ENCODE peak calls at places on chromosomes 11 and 22, in five cellular contexts. E is tibial nerve, I is cardiac muscle cell, S is Caco-2, Q is heart right ventricle. H is an unnamed sample.

GRCh38 chr11:280762-281485 is 2.7 kb downstream of the NLRP6 start:
- DNase-seq in E (no peak), I (no peak), S (peak; percentile 36), Q (peak; percentile 3), H (peak; percentile 12)

GRCh38 chr22:27875951-27876350 is 43.1 kb downstream of the PITPNB start:
- DNase-seq in E (no peak), I (no peak), S (no peak), Q (no peak), H (no peak)

GRCh38 chr22:24104307-24105017 is 76.8 kb upstream of the SUSD2 start:
- DNase-seq in E (no peak), I (no peak), S (no peak), Q (no peak), H (no peak)

GRCh38 chr11:8932564-8933180 is at the start of gene C11orf16:
- DNase-seq in E (no peak), I (no peak), S (no peak), Q (no peak), H (no peak)

GRCh38 chr11:7579226-7579825 is 65.5 kb downstream of the PPFIBP2 start:
- DNase-seq in E (no peak), I (peak; percentile 70), S (no peak), Q (no peak), H (no peak)

GRCh38 chr22:49670610-49671330 is 156.9 kb downstream of the BRD1 start:
- DNase-seq in E (no peak), I (no peak), S (no peak), Q (peak; percentile 11), H (no peak)

GRCh38 chr22:46764140-46764680 is 1.8 kb downstream of the TBC1D22A start:
- DNase-seq in E (no peak), I (no peak), S (no peak), Q (no peak), H (no peak)

GRCh38 chr11:79139900-79140299 is 300.9 kb downstream of the TENM4 start:
- DNase-seq in E (no peak), I (no peak), S (no peak), Q (no peak), H (no peak)

GRCh38 chr11:25415793-25416192 is 916.1 kb upstream of the ANO3 start:
- DNase-seq in E (no peak), I (no peak), S (no peak), Q (no peak), H (no peak)

GRCh38 chr11:16406226-16406625 is 49.9 kb upstream of the SOX6 start:
- DNase-seq in E (no peak), I (no peak), S (no peak), Q (no peak), H (no peak)

GRCh38 chr11:120248551-120249278 is 8.8 kb downstream of the POU2F3 start:
- DNase-seq in E (no peak), I (peak; percentile 27), S (no peak), Q (no peak), H (no peak)

GRCh38 chr11:67644042-67644441 is 4.5 kb upstream of the TBX10 start:
- DNase-seq in E (no peak), I (peak; percentile 27), S (peak; percentile 70), Q (no peak), H (no peak)
- TF ChIP-seq CTCF in E (no peak), I (peak; percentile 24), S (peak; percentile 64), Q (no peak), H (no peak)

DNA sequence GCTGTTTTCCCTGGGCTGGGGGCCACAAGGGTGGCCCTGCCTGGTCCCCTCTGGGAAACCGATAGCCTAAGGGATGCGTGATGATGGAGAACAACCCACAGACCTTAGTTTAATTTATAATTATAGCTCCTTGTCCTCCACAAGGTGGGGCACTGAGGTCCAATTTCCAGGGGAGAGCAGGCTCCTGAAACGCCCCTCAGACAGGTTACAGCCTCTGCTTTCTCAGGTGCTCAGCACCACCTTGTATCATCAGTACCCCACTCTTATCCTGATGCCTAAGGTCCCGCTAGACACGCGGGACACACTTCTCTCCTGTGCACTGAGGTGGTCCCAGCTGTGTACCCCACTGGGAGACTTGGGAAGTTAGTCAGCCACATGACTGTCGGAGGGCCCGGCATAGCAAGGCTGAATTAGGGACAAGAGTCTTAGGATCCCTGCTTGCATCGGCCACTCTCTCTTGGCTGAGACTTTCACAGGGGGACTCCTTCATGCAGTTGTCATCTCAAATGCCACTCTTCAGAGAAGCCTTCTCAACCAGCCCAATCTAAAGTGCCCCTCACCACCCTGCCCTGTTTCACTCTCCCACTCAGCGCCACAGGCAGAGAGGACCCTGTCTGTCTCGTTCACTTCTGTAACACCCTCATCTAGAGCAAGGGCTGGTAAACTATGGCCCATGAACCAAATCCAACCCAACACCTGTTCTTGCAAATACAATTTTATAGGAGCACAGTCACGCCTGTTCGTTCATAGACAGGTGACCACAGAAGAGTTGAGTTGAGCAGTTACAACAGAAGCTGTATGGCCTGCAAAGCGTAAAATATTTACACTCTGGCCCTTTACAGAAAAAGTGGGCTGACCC is 20.4 kb downstream of the SERPIND1 start:
- DNase-seq in E (no peak), I (no peak), S (no peak), Q (no peak), H (no peak)
- TF ChIP-seq CTCF in E (no peak), I (no peak), S (no peak), Q (no peak), H (no peak)

GRCh38 chr11:41659990-41660389 is 200.5 kb upstream of the LRRC4C start:
- DNase-seq in E (no peak), I (no peak), S (no peak), Q (no peak), H (no peak)

GRCh38 chr11:41665633-41666032 is 206.2 kb upstream of the LRRC4C start:
- DNase-seq in E (no peak), I (no peak), S (no peak), Q (no peak), H (no peak)

DNA sequence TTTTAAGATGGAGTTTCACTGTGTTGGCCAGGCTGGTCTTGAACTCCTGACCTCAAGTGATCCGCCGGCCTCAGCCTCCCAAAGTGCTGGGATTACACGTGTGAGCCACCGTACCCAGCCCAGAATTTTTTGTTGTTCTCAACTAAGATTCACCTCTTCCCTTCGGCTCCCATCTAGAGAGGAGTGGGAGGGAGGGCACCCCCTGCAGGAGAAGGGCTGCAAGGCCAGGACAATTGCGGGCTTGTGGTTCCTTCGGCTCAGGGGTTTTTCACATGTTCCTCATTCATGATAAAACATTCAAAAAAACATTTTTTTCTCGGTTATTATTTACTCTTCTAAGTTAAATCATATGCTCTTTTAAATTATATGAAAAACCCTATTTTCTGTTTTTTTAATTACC is 201.1 kb upstream of the LRRC4C start:
- DNase-seq in E (no peak), I (no peak), S (no peak), Q (no peak), H (peak; percentile 28)
- TF ChIP-seq CTCF in E (no peak), I (no peak), S (no peak), Q (no peak), H (peak; percentile 30)

DNA sequence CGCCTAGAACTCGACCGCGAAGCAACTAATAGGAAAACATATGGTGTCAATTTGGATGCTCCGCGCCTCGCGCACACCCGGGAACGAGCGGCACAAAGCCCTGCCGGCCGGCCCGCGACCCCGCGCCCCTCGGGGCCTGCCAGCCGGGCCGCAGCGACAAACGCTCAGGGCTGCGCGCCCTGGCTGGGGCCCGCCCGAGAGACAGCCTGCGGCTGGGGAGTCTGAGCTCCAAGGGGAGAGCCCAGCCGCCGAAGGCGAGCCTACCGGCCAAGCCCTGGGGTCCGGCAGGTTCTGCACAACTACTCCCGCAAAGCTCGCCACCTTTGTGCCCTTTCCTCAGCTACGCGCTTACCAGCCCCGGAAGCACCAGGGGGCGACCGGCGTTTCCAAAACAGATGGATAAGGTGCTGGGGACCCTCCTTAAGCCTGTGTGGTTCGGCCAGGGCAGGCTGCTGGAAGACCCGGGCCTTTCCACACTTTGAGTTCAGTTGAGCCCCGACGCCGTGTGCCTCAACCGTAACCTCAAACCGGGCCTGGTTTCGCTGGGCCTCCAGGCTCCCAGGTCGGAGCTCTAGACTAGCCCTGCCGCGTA is 6.0 kb downstream of the PAX6 start:
- DNase-seq in E (no peak), I (no peak), S (no peak), Q (no peak), H (no peak)
- TF ChIP-seq CTCF in E (no peak), I (no peak), S (no peak), Q (no peak), H (no peak)

GRCh38 chr11:60767388-60767811 is 10.7 kb downstream of the MS4A15 start:
- DNase-seq in E (no peak), I (no peak), S (peak; percentile 22), Q (no peak), H (peak; percentile 49)
- TF ChIP-seq CTCF in E (no peak), I (peak; percentile 61), S (no peak), Q (no peak), H (no peak)

GRCh38 chr11:2381494-2382128 is 4.5 kb downstream of the CD81 start:
- DNase-seq in E (no peak), I (no peak), S (no peak), Q (no peak), H (no peak)

GRCh38 chr11:2384723-2385041 is 7.6 kb downstream of the CD81 start:
- DNase-seq in E (no peak), I (no peak), S (no peak), Q (no peak), H (no peak)

GRCh38 chr11:2382129-2382517 is 5.0 kb downstream of the CD81 start:
- DNase-seq in E (no peak), I (no peak), S (no peak), Q (no peak), H (no peak)

GRCh38 chr11:2383823-2384722 is 7.0 kb downstream of the CD81 start:
- DNase-seq in E (no peak), I (no peak), S (no peak), Q (no peak), H (peak; percentile 56)

DNA sequence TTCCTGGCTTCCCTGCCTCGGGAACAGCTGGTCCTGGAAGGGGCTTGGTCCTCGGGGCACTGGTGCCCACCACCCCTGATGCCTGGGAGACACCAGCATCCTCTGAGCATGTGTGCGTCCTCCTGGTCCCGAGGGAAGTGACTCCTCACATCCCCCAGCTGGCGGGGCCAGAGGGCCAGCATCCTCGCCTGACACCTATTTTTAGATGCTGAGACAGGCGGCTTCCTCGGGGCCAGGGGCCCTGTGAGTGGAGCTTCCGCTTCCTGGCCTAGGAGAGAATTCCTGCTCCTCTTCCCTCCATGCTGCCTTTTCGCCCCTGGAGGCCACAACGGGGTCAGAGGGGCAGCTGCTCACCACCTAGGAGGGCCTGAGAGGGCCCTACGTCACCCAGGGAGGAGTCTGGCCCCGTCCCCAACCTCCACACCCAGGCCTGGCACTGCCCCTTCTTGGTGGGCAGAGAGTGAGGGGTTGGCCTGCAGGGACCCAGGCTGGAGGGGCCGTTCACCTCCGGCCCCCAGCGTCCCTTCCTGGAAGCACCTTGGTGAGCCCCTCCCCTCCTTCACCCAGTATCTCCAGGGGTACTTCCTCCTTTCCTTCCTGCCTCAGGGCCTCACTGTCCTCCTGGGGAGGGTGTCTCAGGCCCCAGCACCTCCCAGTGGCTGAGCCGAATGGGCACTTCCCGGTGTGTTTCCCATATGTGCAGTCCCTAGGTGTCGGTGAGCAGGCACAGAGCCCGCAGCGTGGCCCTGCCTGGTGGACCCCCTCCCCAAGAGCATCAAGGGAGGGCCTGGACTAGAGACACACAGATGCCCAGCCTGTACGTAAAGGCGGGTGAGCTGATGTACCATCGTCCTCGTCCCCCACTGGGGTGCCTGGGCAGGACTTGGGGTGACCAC is 6.1 kb downstream of the CD81 start:
- DNase-seq in E (no peak), I (peak; percentile 26), S (no peak), Q (peak; percentile 88), H (peak; percentile 72)
- TF ChIP-seq CTCF in E (no peak), I (no peak), S (no peak), Q (no peak), H (no peak)